ENCODE peak calls at places on chromosomes 3 and 15, in four cellular contexts. S is K562, H is HepG2, Q is HCT116. F is an unnamed sample.

GRCh38 chr3:173932624-173933023 is 535.1 kb downstream of the NLGN1 start:
- DNase-seq in S (no peak), H (no peak), Q (no peak), F (no peak)

GRCh38 chr15:40063563-40064011 is 24.6 kb upstream of the SRP14 start:
- DNase-seq in S (no peak), H (no peak), Q (no peak), F (peak)

GRCh38 chr3:119420196-119420595 is 43.2 kb downstream of the TMEM39A start:
- DNase-seq in S (no peak), H (no peak), Q (no peak), F (no peak)

GRCh38 chr3:167396075-167396474 is 16.0 kb upstream of the ZBBX start:
- DNase-seq in S (no peak), H (no peak), Q (no peak), F (no peak)

GRCh38 chr3:196227086-196227485 is 10.8 kb downstream of the SLC51A start:
- DNase-seq in S (no peak), H (no peak), Q (no peak), F (no peak)

GRCh38 chr3:21750831-21751391 is at the start of gene ZNF385D:
- DNase-seq in S (no peak), H (no peak), Q (no peak), F (no peak)

GRCh38 chr15:57015360-57015759 is 96.9 kb downstream of the TCF12 start:
- DNase-seq in S (no peak), H (no peak), Q (no peak), F (no peak)

GRCh38 chr15:33722005-33722672 is 246.2 kb upstream of the CHRM5 start:
- DNase-seq in S (no peak), H (no peak), Q (no peak), F (no peak)

GRCh38 chr3:51968883-51969674 is 1.8 kb upstream of the PCBP4 start:
- DNase-seq in S (no peak), H (no peak), Q (no peak), F (no peak)

GRCh38 chr3:4719011-4719649 is 226.0 kb downstream of the ITPR1 start:
- DNase-seq in S (no peak), H (no peak), Q (no peak), F (no peak)

GRCh38 chr3:116483135-116483534 is 37.8 kb upstream of the LSAMP start:
- DNase-seq in S (no peak), H (no peak), Q (no peak), F (no peak)

GRCh38 chr3:136186330-136186729 is 9.8 kb downstream of the MSL2 start:
- DNase-seq in S (no peak), H (peak), Q (no peak), F (no peak)

GRCh38 chr3:73772076-73772475 is 147.3 kb upstream of the PDZRN3 start:
- DNase-seq in S (no peak), H (no peak), Q (no peak), F (no peak)

GRCh38 chr3:25040739-25041138 is 387.3 kb upstream of the RARB start:
- DNase-seq in S (no peak), H (no peak), Q (no peak), F (no peak)

GRCh38 chr15:23564798-23565394 is 578 bp upstream of the MKRN3 start:
- DNase-seq in S (peak), H (no peak), Q (no peak), F (no peak)

GRCh38 chr3:78754066-78754743 is 1013.6 kb downstream of the ROBO1 start:
- DNase-seq in S (no peak), H (peak), Q (no peak), F (no peak)

GRCh38 chr15:101242160-101242998 is 9.5 kb downstream of the CHSY1 start:
- DNase-seq in S (no peak), H (no peak), Q (no peak), F (no peak)

GRCh38 chr15:48928877-48929538 is 34.7 kb downstream of the SHC4 start:
- DNase-seq in S (no peak), H (no peak), Q (no peak), F (no peak)

GRCh38 chr3:143337387-143337786 is 217.8 kb downstream of the CHST2 start:
- DNase-seq in S (no peak), H (no peak), Q (no peak), F (no peak)

GRCh38 chr3:189123595-189124387 is 48.0 kb upstream of the TPRG1 start:
- DNase-seq in S (no peak), H (no peak), Q (no peak), F (no peak)

GRCh38 chr3:160447544-160447943 is 2.0 kb downstream of the TRIM59 start:
- DNase-seq in S (no peak), H (no peak), Q (no peak), F (no peak)

GRCh38 chr3:160451602-160452001 is 2.0 kb upstream of the TRIM59 start:
- DNase-seq in S (no peak), H (no peak), Q (no peak), F (no peak)

GRCh38 chr3:160450846-160451245 is 1.3 kb upstream of the TRIM59 start:
- DNase-seq in S (peak), H (no peak), Q (no peak), F (no peak)

GRCh38 chr3:160448845-160449659 is 534 bp downstream of the TRIM59 start:
- DNase-seq in S (no peak), H (no peak), Q (no peak), F (peak)

GRCh38 chr3:160449660-160450598 is at the start of gene TRIM59:
- DNase-seq in S (peak), H (peak), Q (peak), F (peak)
- TF ChIP-seq REST in S (no peak), H (no peak), Q (no peak), F (no peak)

GRCh38 chr3:122186372-122186771 is 2.9 kb downstream of the CASR start:
- DNase-seq in S (no peak), H (no peak), Q (no peak), F (no peak)
- H3K27ac ChIP-seq in S (no peak), H (no peak), Q (no peak), F (no peak)

GRCh38 chr15:84715442-84716035 is 400 bp downstream of the SEC11A start:
- DNase-seq in S (peak), H (no peak), Q (no peak), F (no peak)
- TF ChIP-seq TCF7L2 in S (no peak), H (no peak), Q (no peak), F (no peak)

DNA sequence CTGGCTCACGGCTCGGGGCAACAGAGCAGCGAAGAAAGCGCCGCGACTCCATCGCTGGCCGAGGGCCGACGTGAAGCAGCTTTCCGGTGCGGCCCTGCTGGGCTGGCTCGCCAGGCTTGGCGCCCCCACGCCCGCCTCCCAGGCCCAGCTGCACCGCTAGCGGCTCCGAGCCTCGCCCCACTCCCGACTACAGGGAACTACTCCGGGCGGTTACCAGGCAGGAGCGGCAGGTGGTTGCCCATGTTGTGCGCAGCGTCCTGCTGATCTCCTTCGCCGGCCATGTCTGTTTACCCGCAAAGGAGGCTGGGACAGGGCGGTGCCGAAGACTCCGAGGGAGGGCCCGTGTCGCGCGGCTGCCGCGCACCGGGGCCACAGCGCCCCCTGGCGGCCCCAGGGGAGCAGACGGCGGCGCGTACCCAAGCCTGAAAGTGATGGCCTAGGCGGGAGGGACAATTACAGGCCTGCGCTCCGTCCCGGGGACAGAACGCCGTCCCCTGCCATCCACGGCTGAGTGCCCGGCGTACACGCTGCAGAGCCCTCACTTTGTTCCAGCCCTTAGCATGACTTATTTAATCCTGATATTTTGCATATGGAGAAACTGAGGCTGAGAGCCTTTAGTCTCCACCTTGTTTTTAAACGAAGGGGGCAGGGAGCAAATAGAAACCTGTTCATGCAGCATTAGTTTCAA is at the start of gene CRBN:
- DNase-seq in S (peak), H (peak), Q (peak), F (no peak)
- TF ChIP-seq REST in S (no peak), H (peak), Q (no peak), F (no peak)

GRCh38 chr15:77569647-77570186 is 63.0 kb downstream of the LINGO1 start:
- DNase-seq in S (peak), H (peak), Q (no peak), F (no peak)
- H3K27ac ChIP-seq in S (peak), H (peak), Q (no peak), F (peak)

GRCh38 chr3:38036906-38037305 is 2.1 kb upstream of the DLEC1 start:
- DNase-seq in S (no peak), H (no peak), Q (no peak), F (no peak)

GRCh38 chr3:38039899-38040261 is 872 bp downstream of the DLEC1 start:
- DNase-seq in S (peak), H (no peak), Q (no peak), F (no peak)

GRCh38 chr3:38038447-38038911 is 529 bp upstream of the DLEC1 start:
- DNase-seq in S (no peak), H (no peak), Q (no peak), F (no peak)

GRCh38 chr3:38040400-38040799 is 1.4 kb downstream of the DLEC1 start:
- DNase-seq in S (no peak), H (no peak), Q (no peak), F (no peak)

GRCh38 chr3:38039101-38039898 is at the start of gene DLEC1:
- DNase-seq in S (no peak), H (no peak), Q (no peak), F (no peak)
- TF ChIP-seq TCF7L2 in S (no peak), H (no peak), Q (no peak), F (no peak)

DNA sequence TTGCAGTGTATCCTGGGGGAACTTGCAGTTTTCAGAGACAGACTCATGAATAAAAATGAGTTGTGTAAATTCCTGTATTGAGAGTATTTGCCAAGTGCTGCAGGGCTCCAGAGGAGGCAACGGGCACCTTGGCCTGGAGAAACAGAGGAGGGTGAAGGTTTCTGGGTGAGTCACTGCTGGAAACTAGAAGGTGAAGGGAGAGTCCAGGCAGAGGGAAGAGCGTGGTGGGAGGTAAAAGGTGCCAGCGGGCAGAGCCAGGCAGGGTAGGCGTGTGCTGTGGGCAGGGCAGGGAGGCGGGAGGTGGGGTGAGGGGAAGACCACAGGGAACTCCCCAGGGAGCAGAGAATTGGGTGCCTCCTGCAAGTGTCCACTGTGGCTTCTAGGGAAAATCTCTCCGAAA is 120.8 kb downstream of the SLCO3A1 start:
- DNase-seq in S (no peak), H (no peak), Q (no peak), F (no peak)
- TF ChIP-seq REST in S (no peak), H (no peak), Q (no peak), F (no peak)

GRCh38 chr3:39275052-39275451 is 4.8 kb downstream of the CX3CR1 start:
- DNase-seq in S (no peak), H (no peak), Q (no peak), F (no peak)
- H3K27ac ChIP-seq in S (no peak), H (no peak), Q (no peak), F (no peak)

DNA sequence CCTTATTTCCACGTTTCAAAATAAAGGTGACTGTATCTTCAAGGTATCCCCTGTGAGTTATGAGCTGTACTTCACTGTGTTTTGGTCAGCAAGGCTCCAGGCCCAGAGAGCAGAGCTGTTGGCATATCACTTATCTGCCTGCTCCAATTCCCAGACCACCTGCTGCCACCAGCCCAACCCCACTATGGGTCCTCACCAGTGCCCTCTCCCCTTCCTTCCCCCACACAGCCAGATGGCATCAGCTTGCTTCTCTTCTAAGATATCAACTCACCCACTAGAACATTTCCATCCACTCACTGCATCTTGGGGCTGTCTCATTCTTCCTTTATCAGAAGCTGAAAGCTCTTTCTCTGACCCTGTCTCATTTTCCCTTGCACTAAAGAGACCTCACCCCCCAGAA is 136.9 kb upstream of the EIF1B start:
- DNase-seq in S (no peak), H (no peak), Q (no peak), F (no peak)
- TF ChIP-seq TCF7L2 in S (no peak), H (no peak), Q (no peak), F (no peak)

F was measured in Panc1.